ENCODE peak calls at places on chromosomes 6 and 20, in eight cellular contexts. J is effector memory CD4-positive, alpha-beta T cell; N is lung; A is MM.1S; W is SK-N-SH; U is left lung; H is heart left ventricle; X is AG04450. S is an unnamed sample.

GRCh38 chr20:45174434-45175364 is at the start of gene PI3:
- DNase-seq in H (no peak), J (no peak), W (no peak), N (peak), U (no peak), X (no peak), A (no peak), S (no peak)

GRCh38 chr6:89051725-89052124 is 28.8 kb upstream of the PNRC1 start:
- DNase-seq in N (no peak), X (no peak), H (no peak), J (no peak), W (no peak), A (no peak), U (no peak), S (no peak)

GRCh38 chr20:1429143-1429728 is 36.4 kb upstream of the FKBP1A start:
- DNase-seq in A (no peak), W (no peak), U (no peak), J (no peak), N (no peak), X (no peak), H (no peak), S (no peak)

GRCh38 chr20:5714261-5715041 is 35.8 kb upstream of the SHLD1 start:
- DNase-seq in X (no peak), A (peak), W (no peak), H (peak), U (no peak), N (no peak), J (peak), S (no peak)

GRCh38 chr20:1912056-1912455 is 16.8 kb downstream of the SIRPA start:
- DNase-seq in J (no peak), X (no peak), A (no peak), N (no peak), W (no peak), H (peak), U (no peak), S (no peak)

GRCh38 chr6:75081920-75082319 is 123.9 kb downstream of the COL12A1 start:
- DNase-seq in J (no peak), N (no peak), H (no peak), A (no peak), X (no peak), U (no peak), W (no peak), S (no peak)

GRCh38 chr6:56640374-56640773 is 2.3 kb downstream of the DST start:
- DNase-seq in J (no peak), X (no peak), A (no peak), W (no peak), H (no peak), N (no peak), U (no peak), S (no peak)

GRCh38 chr20:51428451-51429143 is 113.9 kb downstream of the NFATC2 start:
- DNase-seq in A (no peak), J (no peak), H (peak), N (no peak), W (peak), U (no peak), X (no peak), S (peak)

GRCh38 chr6:13848553-13849150 is 34.3 kb upstream of the MCUR1 start:
- DNase-seq in A (no peak), N (no peak), H (no peak), X (peak), U (no peak), J (no peak), W (no peak), S (no peak)

GRCh38 chr6:170248111-170248805 is 42.6 kb downstream of the DLL1 start:
- DNase-seq in J (no peak), H (no peak), X (no peak), N (no peak), A (no peak), W (no peak), U (no peak), S (no peak)

GRCh38 chr6:159714404-159714803 is 12.9 kb upstream of the WTAP start:
- DNase-seq in X (no peak), W (no peak), J (no peak), H (no peak), U (no peak), N (no peak), A (no peak), S (no peak)

GRCh38 chr20:62792940-62793756 is 3.1 kb upstream of the MRGBP start:
- DNase-seq in H (no peak), J (no peak), W (no peak), N (no peak), A (no peak), U (no peak), X (no peak), S (no peak)

GRCh38 chr6:116847234-116847633 is 18.4 kb upstream of the GPRC6A start:
- DNase-seq in H (no peak), X (no peak), J (no peak), W (peak), A (peak), U (no peak), N (no peak), S (no peak)

GRCh38 chr6:40755749-40756452 is 168.7 kb upstream of the LRFN2 start:
- DNase-seq in J (no peak), N (no peak), X (no peak), W (no peak), H (no peak), A (no peak), U (no peak), S (no peak)

GRCh38 chr6:73803562-73804221 is 107.7 kb downstream of the CD109 start:
- DNase-seq in U (no peak), H (no peak), X (peak), N (no peak), J (no peak), W (peak), A (no peak), S (peak)

GRCh38 chr20:61759286-61760065 is 306.2 kb downstream of the TAF4 start:
- DNase-seq in N (no peak), W (no peak), H (no peak), X (no peak), U (peak), A (no peak), J (no peak), S (no peak)

GRCh38 chr6:148440877-148441453 is 98.3 kb downstream of the SASH1 start:
- DNase-seq in H (peak), A (no peak), X (peak), W (no peak), N (peak), U (peak), J (no peak), S (no peak)

GRCh38 chr6:89690944-89691324 is 52.4 kb upstream of the LYRM2 start:
- DNase-seq in N (no peak), X (no peak), A (peak), H (no peak), J (no peak), U (no peak), W (no peak), S (no peak)

GRCh38 chr20:57315964-57316480 is 13.6 kb upstream of the SPO11 start:
- DNase-seq in W (no peak), J (no peak), A (no peak), X (no peak), U (no peak), N (no peak), H (no peak), S (no peak)

GRCh38 chr6:44539701-44540100 is 152.2 kb downstream of the CDC5L start:
- DNase-seq in W (no peak), X (no peak), N (no peak), H (no peak), A (no peak), U (no peak), J (no peak), S (no peak)

GRCh38 chr20:54167909-54168872 is 5.6 kb downstream of the CYP24A1 start:
- DNase-seq in A (no peak), H (no peak), X (no peak), U (no peak), J (no peak), W (no peak), N (no peak), S (no peak)

GRCh38 chr6:157982580-157983438 is 1.1 kb downstream of the SYNJ2 start:
- DNase-seq in A (peak), J (no peak), X (no peak), U (no peak), H (no peak), W (no peak), N (no peak), S (no peak)

GRCh38 chr6:157984165-157984564 is 2.5 kb downstream of the SYNJ2 start:
- DNase-seq in U (no peak), W (no peak), H (no peak), X (no peak), N (no peak), J (no peak), A (no peak), S (no peak)

GRCh38 chr6:157982297-157982579 is 575 bp downstream of the SYNJ2 start:
- DNase-seq in X (no peak), N (no peak), A (peak), U (no peak), J (peak), W (no peak), H (no peak), S (no peak)

GRCh38 chr6:157984686-157985225 is 3.1 kb downstream of the SYNJ2 start:
- DNase-seq in H (no peak), U (no peak), A (no peak), J (no peak), X (no peak), N (no peak), W (no peak), S (no peak)

DNA sequence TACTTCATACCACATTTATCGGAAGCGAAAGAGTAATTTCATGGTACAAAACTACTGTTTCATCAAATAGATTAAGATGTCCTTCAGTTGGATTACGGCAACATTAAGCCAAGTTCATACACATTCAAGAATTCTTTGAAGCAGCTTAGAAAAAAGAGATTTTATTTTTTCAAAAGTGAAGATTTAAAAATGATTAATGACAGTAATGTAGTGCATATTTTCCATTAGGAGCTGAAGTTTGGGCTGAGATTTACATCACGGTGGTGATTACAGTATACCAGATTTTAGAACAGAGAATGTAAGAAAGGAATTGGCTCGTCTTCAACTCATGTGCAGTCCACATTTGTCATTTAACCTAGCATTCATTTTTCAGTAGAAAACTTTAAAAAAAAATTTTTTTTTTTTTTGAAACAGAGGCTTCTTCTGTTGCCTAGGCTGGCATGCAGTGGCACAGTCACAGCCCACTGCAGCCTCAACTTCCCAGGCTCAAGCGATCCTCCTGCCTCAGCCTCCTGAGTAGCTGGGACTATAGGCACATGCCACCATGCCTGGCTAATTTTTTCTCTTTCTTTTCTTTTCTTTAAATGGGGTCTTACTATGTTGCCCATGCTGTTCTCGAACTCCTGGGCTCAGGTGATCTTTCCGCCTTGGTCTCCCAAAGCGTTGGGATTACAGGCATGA is 1.9 kb downstream of the SYNJ2 start:
- DNase-seq in A (no peak), X (no peak), J (no peak), U (no peak), W (no peak), H (no peak), N (no peak), S (no peak)
- H3K27ac ChIP-seq in A (no peak), X (peak), J (no peak), U (no peak), W (no peak), H (peak), N (no peak), S (peak)

DNA sequence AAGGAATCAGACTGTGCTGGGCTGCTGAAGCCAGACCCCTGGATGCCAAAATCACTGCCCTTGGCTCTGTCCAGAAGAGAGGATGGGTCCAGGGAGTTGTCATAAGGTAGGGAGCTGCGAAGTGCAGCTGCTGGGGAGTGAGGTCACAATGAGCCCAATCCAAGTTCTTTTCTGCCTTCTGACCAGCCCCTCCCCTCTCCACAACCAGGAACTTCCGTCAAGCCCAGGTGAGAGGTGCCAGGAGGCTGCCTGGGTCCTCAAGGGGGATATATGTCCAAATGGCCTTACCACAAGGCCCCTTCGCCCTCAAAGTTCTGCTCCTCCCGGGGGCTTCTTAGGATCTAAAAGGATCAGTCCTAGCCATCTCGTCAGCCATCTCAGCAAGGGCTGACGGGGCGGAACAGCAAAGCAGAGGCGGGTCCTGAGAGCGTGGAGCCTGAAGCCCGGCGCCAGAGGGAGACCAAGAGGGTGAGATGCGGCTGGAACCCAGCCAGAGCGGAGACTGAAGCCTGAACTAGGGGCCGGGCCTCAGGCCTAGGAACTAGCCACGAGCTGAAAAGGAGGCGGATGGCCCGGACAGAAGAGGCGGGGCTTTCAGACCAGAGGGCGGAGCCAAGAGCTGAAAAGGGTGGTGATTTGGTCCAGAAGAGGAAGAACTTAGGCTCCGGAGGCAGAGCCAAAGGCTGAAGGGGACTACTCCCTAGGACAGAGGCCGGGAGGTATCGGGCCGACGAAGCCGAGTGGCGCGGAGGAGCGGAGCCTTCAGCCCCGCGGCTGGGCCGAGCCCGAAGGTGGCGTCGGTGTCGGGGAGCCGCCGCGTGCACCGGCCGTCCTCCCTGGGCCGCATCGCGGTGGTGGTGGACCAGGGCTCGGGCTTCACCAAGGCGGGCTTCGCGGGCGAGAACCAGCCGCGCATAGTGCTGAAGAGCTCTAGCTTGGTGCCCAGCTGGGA is at the start of gene ACTL10:
- DNase-seq in J (peak), H (peak), X (peak), N (peak), U (peak), W (peak), A (peak), S (peak)
- H3K27ac ChIP-seq in J (peak), H (peak), X (peak), N (peak), U (peak), W (peak), A (peak), S (peak)

GRCh38 chr20:46963196-46963529 is 68.5 kb downstream of the EYA2 start:
- DNase-seq in W (peak), N (no peak), X (no peak), H (no peak), J (no peak), A (no peak), U (no peak), S (no peak)

GRCh38 chr20:46965477-46965876 is 70.8 kb downstream of the EYA2 start:
- DNase-seq in N (no peak), J (no peak), X (no peak), A (no peak), H (no peak), W (no peak), U (no peak), S (no peak)

GRCh38 chr20:46963758-46964181 is 69.1 kb downstream of the EYA2 start:
- DNase-seq in H (no peak), X (no peak), W (no peak), N (no peak), A (no peak), J (no peak), U (no peak), S (no peak)

GRCh38 chr20:46965124-46965455 is 70.4 kb downstream of the EYA2 start:
- DNase-seq in H (no peak), N (no peak), W (no peak), A (no peak), X (no peak), J (no peak), U (no peak), S (no peak)

DNA sequence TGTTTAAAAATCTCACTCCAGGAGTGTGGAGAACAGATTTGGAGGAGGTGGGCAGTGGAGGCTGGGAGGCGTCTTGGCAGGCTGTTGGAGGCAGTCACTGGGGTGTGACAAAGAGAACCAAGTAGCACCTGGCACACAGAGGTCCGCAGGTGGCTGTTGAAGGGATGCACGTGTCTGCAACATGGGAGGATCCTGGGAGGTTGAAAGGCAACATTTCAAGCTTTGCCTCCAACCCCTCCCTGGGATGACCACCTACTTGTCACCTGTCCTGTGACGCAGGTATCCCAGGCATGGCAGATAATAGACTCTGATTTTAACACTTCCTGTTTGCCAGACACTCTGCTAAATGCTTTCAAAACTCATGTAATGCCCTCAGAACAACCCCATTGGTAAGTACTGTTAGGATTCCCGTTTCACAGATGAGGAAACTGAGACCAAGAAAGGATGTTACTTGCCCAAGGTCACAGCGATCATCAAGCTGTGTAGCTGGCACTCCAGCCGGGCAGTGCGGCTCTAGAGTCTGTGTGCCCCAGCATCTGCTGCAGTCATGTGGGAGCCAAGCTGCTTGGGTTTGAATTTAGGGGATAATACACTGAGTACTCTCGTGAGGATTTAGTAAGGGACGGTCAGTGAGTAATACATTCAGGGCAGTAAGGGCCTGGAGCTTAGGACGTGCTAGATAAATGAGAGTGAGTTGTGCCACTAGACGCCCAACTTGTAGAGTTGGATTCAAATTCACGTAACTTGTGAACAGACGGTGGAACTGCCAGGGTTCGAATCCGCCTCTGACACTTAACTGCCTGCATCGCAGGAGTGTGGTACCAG is 69.9 kb downstream of the EYA2 start:
- DNase-seq in J (no peak), A (no peak), N (no peak), W (no peak), H (no peak), X (no peak), U (no peak), S (no peak)
- H3K27ac ChIP-seq in J (no peak), A (no peak), N (no peak), W (no peak), H (no peak), X (no peak), U (no peak), S (no peak)

GRCh38 chr6:125224236-125224861 is 70.8 kb downstream of the TPD52L1 start:
- DNase-seq in X (no peak), J (no peak), W (no peak), H (no peak), N (no peak), A (no peak), U (no peak), S (no peak)
- H3K27ac ChIP-seq in X (no peak), J (no peak), W (no peak), H (peak), N (no peak), A (no peak), U (no peak), S (no peak)

DNA sequence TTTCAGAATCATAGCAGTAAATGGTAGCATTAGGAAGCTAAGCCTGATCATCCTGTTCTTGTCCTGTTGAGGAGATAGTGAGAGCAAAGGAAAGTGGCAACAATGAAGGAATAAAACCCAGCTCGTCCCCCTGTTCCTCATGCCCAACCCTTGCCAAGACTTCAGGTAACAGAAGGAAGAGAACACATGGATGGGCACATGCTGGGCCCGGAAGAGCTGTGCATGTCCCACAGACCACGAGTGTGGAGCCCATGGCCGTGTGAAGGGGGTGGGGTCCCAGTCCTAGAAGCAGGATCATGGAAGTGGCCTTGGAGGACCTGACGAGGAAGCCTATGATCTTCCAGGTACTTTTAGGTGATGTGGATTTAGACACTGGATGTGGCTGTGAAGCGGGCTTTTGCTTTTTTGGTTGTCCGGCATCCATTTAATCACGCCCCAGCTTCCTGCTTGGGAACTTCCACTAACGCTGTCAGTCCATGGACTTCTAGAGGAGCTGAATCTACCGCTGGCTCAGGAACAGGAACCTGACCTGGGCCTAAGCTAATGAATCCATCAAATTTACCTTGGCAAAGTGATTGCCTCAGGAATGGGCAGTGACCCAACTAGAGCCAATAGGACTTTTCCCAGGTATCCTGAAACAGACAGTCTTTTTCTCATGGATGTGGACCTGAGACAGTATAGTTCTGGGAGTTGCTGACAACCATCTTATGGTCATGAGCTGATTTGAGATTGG is 79.3 kb upstream of the ARMC2 start:
- DNase-seq in H (no peak), U (no peak), A (no peak), W (no peak), X (no peak), J (no peak), N (no peak), S (no peak)
- H3K27ac ChIP-seq in H (no peak), U (no peak), A (peak), W (no peak), X (no peak), J (no peak), N (no peak), S (no peak)

DNA sequence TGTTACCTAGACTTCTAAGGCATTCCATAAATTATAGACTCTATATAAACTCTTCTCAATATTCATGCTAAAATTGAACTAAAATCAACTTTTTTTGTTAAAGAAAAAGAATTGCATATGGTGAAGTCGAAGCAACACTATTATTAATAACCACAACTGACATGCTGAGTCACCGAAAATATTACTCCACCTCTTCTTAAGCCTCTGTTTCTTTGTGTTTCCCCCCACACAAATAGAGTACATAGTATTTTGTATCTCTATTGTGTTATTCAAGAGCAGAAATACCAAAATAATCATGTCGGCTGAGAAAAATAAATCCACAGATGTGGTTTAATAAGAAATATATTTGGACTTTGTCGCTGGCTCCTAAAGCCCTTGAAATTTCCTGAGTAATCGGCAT is 23.8 kb downstream of the TFB1M start:
- DNase-seq in W (no peak), U (no peak), X (no peak), N (no peak), H (no peak), J (no peak), A (no peak), S (no peak)
- H3K27ac ChIP-seq in W (no peak), U (no peak), X (no peak), N (no peak), H (no peak), J (no peak), A (no peak), S (no peak)

S was measured in substantia nigra.